ENCODE peak calls at places on chromosome 18, in eight cellular contexts. I is Peyer's patch; F is colonic mucosa; L is CD8-positive, alpha-beta T cell; J is psoas muscle; Z is right cardiac atrium; Q is brain microvascular endothelial cell; U is spleen. O is an unnamed sample.

GRCh38 chr18:79386547-79386946 is 9.2 kb upstream of the NFATC1 start:
- DNase-seq in I (peak; percentile 33), F (no peak), L (no peak), J (no peak), Z (peak; percentile 43), Q (no peak), U (peak; percentile 71), O (peak; percentile 33)

GRCh38 chr18:24380163-24380747 is 17.4 kb downstream of the OSBPL1A start:
- DNase-seq in I (no peak), F (no peak), L (no peak), J (no peak), Z (no peak), Q (no peak), U (no peak), O (no peak)

GRCh38 chr18:70397259-70397925 is 108.5 kb downstream of the SOCS6 start:
- DNase-seq in I (no peak), F (no peak), L (no peak), J (no peak), Z (no peak), Q (no peak), U (no peak), O (no peak)

GRCh38 chr18:48923746-48924580 is 26.8 kb downstream of the SMAD7 start:
- DNase-seq in I (peak; percentile 60), F (peak; percentile 31), L (no peak), J (no peak), Z (peak; percentile 56), Q (no peak), U (peak; percentile 83), O (no peak)

GRCh38 chr18:57910817-57911216 is 107.7 kb upstream of the ATP8B1 start:
- DNase-seq in I (no peak), F (peak; percentile 36), L (no peak), J (no peak), Z (no peak), Q (no peak), U (no peak), O (no peak)

GRCh38 chr18:78704960-78705600 is 274.5 kb upstream of the SALL3 start:
- DNase-seq in I (no peak), F (no peak), L (no peak), J (no peak), Z (no peak), Q (no peak), U (no peak), O (no peak)

GRCh38 chr18:65859075-65859474 is 108.3 kb downstream of the CDH7 start:
- DNase-seq in I (no peak), F (no peak), L (no peak), J (no peak), Z (no peak), Q (no peak), U (no peak), O (no peak)

GRCh38 chr18:68417166-68417776 is 297.6 kb downstream of the TMX3 start:
- DNase-seq in I (no peak), F (no peak), L (no peak), J (no peak), Z (no peak), Q (no peak), U (no peak), O (no peak)

GRCh38 chr18:27413495-27414401 is 228.6 kb upstream of the CHST9 start:
- DNase-seq in I (no peak), F (peak; percentile 20), L (no peak), J (no peak), Z (no peak), Q (peak; percentile 5), U (no peak), O (no peak)
- H3K27ac ChIP-seq in I (no peak overlapping the region), F (no peak overlapping the region), L (no peak overlapping the region), J (peak overlapping the region; percentile 84), Z (no peak overlapping the region), Q (no peak overlapping the region), U (no peak overlapping the region), O (no peak overlapping the region)

GRCh38 chr18:2302628-2303516 is 268.4 kb downstream of the METTL4 start:
- DNase-seq in I (no peak), F (no peak), L (no peak), J (no peak), Z (no peak), Q (no peak), U (no peak), O (no peak)
- H3K27ac ChIP-seq in I (no peak overlapping the region), F (no peak overlapping the region), L (no peak overlapping the region), J (no peak overlapping the region), Z (no peak overlapping the region), Q (no peak overlapping the region), U (no peak overlapping the region), O (no peak overlapping the region)

GRCh38 chr18:9619545-9619944 is 5.2 kb upstream of the PPP4R1 start:
- DNase-seq in I (no peak), F (no peak), L (no peak), J (no peak), Z (no peak), Q (peak; percentile 60), U (no peak), O (no peak)
- H3K27ac ChIP-seq in I (no peak overlapping the region), F (no peak overlapping the region), L (no peak overlapping the region), J (no peak overlapping the region), Z (no peak overlapping the region), Q (peak overlapping the region; percentile 71), U (no peak overlapping the region), O (no peak overlapping the region)

DNA sequence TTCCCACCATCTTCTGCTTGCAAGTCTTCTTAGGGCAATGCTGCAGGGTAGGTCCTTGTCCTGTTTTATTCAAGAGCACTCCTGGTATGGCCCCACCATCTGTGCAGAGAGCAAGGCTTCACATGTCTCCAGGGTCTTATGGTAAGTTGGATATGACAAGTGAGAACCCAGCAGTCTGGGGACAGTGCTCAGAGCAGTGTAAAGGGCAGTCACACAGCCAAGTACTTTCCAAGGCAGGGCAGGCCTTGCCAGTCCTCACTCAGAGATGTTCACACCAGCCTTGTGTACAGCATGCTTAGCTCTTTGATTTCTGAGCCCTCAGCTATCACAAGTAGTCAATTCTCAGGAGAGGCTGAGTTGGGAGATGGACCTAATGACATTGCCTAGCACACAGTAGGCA is 86.5 kb upstream of the CTAGE1 start:
- DNase-seq in I (no peak), F (no peak), L (no peak), J (no peak), Z (peak; percentile 62), Q (no peak), U (no peak), O (no peak)
- H3K27ac ChIP-seq in I (peak overlapping the region; percentile 22), F (peak overlapping the region; percentile 14), L (no peak overlapping the region), J (no peak overlapping the region), Z (peak overlapping the region; percentile 83), Q (no peak overlapping the region), U (peak overlapping the region; percentile 20), O (no peak overlapping the region)

GRCh38 chr18:60936101-60936500 is 397.1 kb upstream of the CDH20 start:
- DNase-seq in I (no peak), F (no peak), L (no peak), J (no peak), Z (no peak), Q (no peak), U (no peak), O (no peak)

GRCh38 chr18:60929966-60930365 is 403.3 kb upstream of the CDH20 start:
- DNase-seq in I (no peak), F (no peak), L (no peak), J (no peak), Z (no peak), Q (no peak), U (no peak), O (no peak)

DNA sequence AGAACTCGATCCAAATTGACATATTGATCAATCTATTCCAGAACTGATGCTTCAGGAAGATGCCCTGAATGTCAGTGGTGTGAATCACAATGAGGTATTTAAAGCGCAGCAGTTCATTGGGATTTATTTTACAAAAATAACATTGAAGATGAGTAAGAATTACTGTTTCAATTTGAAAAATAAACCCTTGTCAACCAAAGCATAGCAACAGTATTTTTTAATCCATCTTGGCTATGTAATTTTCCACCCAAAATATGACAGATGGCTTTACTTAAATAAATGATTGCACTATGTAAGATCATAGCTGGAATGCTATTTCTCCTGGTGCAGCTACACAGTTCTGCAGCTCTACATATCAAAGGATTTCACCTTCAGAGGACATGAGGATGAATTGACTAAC is 398.2 kb upstream of the CDH20 start:
- DNase-seq in I (no peak), F (no peak), L (no peak), J (no peak), Z (no peak), Q (peak; percentile 9), U (no peak), O (no peak)
- H3K27ac ChIP-seq in I (no peak overlapping the region), F (no peak overlapping the region), L (no peak overlapping the region), J (no peak overlapping the region), Z (no peak overlapping the region), Q (no peak overlapping the region), U (no peak overlapping the region), O (no peak overlapping the region)

GRCh38 chr18:22709288-22710060 is 223.7 kb upstream of the RBBP8 start:
- DNase-seq in I (no peak), F (no peak), L (no peak), J (no peak), Z (no peak), Q (no peak), U (no peak), O (no peak)

GRCh38 chr18:22711381-22711717 is 221.8 kb upstream of the RBBP8 start:
- DNase-seq in I (no peak), F (no peak), L (no peak), J (no peak), Z (no peak), Q (no peak), U (no peak), O (no peak)

GRCh38 chr18:22705328-22705727 is 227.8 kb upstream of the RBBP8 start:
- DNase-seq in I (no peak), F (no peak), L (no peak), J (no peak), Z (no peak), Q (peak; percentile 82), U (no peak), O (no peak)

GRCh38 chr18:22713511-22713910 is 219.6 kb upstream of the RBBP8 start:
- DNase-seq in I (no peak), F (no peak), L (no peak), J (no peak), Z (no peak), Q (no peak), U (no peak), O (no peak)

DNA sequence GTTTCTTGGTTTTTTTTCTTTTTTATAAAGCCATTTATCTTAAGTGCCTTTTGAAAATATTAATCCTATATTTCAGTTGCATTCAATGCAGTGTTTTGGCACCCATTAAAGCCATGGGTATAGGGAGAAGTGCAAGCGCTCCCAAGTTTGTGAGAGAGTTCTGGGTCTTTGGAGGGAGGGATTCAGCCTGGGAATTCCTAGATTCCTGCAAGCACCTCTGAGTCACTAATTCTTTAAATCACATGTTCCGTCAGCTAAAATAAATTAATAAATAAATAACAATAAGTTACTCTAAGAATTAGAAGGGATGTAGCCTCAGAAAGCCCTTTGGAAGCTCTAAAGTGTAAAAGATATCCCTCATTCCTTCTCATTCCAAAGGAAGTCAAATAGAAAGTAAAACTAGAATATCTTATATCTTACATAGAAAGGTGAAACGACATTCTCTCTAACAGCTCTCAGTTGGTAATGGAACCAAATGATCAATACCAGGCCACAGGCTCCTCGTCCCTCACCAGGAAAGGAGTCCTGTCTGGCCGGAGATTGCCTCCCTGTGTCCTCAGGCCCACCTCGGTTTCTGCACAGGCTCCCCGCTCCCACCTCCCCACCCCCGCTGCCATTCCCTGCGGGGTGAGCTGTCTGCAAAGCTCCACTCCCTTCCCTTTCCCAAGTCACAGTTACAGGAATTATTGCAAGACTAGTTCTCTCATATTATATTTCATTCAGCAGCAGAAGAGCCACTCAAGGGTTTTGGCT is 222.3 kb upstream of the RBBP8 start:
- DNase-seq in I (peak; percentile 72), F (peak; percentile 45), L (no peak), J (no peak), Z (peak; percentile 78), Q (peak; percentile 71), U (no peak), O (peak; percentile 56)
- H3K27ac ChIP-seq in I (peak overlapping the region; percentile 69), F (peak overlapping the region; percentile 46), L (no peak overlapping the region), J (peak overlapping the region; percentile 36), Z (peak overlapping the region; percentile 48), Q (peak overlapping the region; percentile 88), U (peak overlapping the region; percentile 66), O (peak overlapping the region; percentile 95)